ENCODE peak calls at places on chromosomes 12 and 14, in seven cellular contexts. W is heart left ventricle, G is gastrocnemius medialis, H is stomach, C is uterus, B is WERI-Rb-1, R is transverse colon. I is an unnamed sample. For H3K36me3, the result is how much of the 10 kb centered on the place peaks cover.

GRCh38 chr12:452667-453210 is 7.0 kb upstream of the B4GALNT3 start:
- DNase-seq in R (peak), G (no peak), W (peak), C (no peak), H (peak), B (peak), I (no peak)

GRCh38 chr12:113860950-113861349 is 105.2 kb downstream of the RBM19 start:
- DNase-seq in C (no peak), R (no peak), W (peak), B (no peak), H (no peak), G (no peak), I (peak)

GRCh38 chr14:100056964-100057817 is 8.0 kb upstream of the EVL start:
- DNase-seq in C (no peak), H (no peak), W (no peak), G (no peak), R (no peak), B (no peak), I (no peak)

GRCh38 chr12:124109760-124110159 is 136.7 kb downstream of the ZNF664 start:
- DNase-seq in R (no peak), H (peak), C (no peak), G (no peak), W (no peak), B (no peak), I (peak)

GRCh38 chr12:130419116-130419515 is 81.4 kb downstream of the PIWIL1 start:
- DNase-seq in H (no peak), R (no peak), G (no peak), W (no peak), C (no peak), B (no peak), I (peak)

GRCh38 chr12:34289431-34290190 is 267.3 kb downstream of the ALG10 start:
- DNase-seq in B (no peak), R (peak), G (no peak), C (peak), W (peak), H (no peak), I (peak)

GRCh38 chr14:95261616-95262510 is 57.8 kb downstream of the CLMN start:
- DNase-seq in H (no peak), G (peak), R (no peak), C (no peak), W (no peak), B (no peak), I (no peak)

GRCh38 chr14:94003397-94003796 is 6.3 kb downstream of the CCDC197 start:
- DNase-seq in C (no peak), B (no peak), R (no peak), W (no peak), H (no peak), G (no peak), I (no peak)

GRCh38 chr12:50242751-50243191 is 40.5 kb downstream of the LIMA1 start:
- DNase-seq in G (no peak), C (no peak), W (no peak), B (no peak), H (no peak), R (no peak), I (no peak)

GRCh38 chr14:102776761-102777710 is at the start of gene TRAF3:
- DNase-seq in B (peak), G (no peak), H (peak), W (peak), C (peak), R (peak), I (peak)

GRCh38 chr12:120844768-120845449 is 59.2 kb downstream of the SPPL3 start:
- DNase-seq in H (no peak), G (no peak), C (no peak), R (no peak), B (no peak), W (no peak), I (no peak)

GRCh38 chr14:74940956-74941565 is 14.3 kb downstream of the PGF start:
- DNase-seq in C (no peak), W (peak), H (no peak), G (no peak), B (no peak), R (no peak), I (no peak)

GRCh38 chr12:44873898-44874297 is 2.2 kb downstream of the NELL2 start:
- DNase-seq in H (no peak), C (no peak), R (no peak), B (no peak), W (no peak), G (no peak), I (no peak)

GRCh38 chr12:56993346-56993745 is 13.0 kb downstream of the ZBTB39 start:
- DNase-seq in R (no peak), C (no peak), G (no peak), B (no peak), H (no peak), W (no peak), I (peak)

GRCh38 chr12:3728686-3729085 is 24.2 kb downstream of the CRACR2A start:
- DNase-seq in C (no peak), H (peak), R (no peak), W (no peak), B (no peak), G (no peak), I (no peak)

GRCh38 chr14:35297677-35298076 is 5.5 kb downstream of the PSMA6 start:
- DNase-seq in W (no peak), R (no peak), H (no peak), G (no peak), C (no peak), B (no peak), I (no peak)

GRCh38 chr14:35299708-35300107 is 7.5 kb downstream of the PSMA6 start:
- DNase-seq in G (no peak), R (no peak), W (no peak), B (no peak), C (no peak), H (no peak), I (no peak)

GRCh38 chr14:35302211-35302528 is 10.0 kb downstream of the PSMA6 start:
- DNase-seq in G (no peak), B (no peak), W (no peak), R (no peak), H (no peak), C (no peak), I (no peak)

GRCh38 chr14:35301334-35302210 is 9.4 kb downstream of the PSMA6 start:
- DNase-seq in W (no peak), G (peak), C (no peak), H (no peak), R (no peak), B (no peak), I (no peak)

GRCh38 chr14:35300228-35300627 is 8.0 kb downstream of the PSMA6 start:
- DNase-seq in R (no peak), H (no peak), W (no peak), B (no peak), C (no peak), G (no peak), I (no peak)
- H3K36me3 ChIP-seq in R (under half), H (under half), W (under half), B (under half), C (under half), G (under half), I (half or more)

DNA sequence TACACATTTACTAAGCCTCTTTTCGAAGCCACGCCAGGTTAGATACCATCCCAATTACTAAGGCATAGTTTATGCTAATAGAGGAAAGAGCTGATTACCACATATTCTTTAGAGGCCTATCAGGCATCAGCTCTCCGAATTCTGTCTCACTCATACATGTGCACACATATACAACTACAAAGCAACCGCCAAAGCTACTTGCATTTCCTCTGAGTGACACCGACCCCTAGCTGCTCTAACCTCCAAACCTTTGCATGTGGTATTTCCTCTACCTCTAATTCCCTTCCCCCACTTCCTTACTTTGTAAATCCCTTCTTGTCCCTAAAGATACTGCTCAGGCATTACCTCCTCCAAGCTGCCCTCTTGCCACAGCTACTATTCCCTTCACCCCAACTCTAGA is 107.2 kb downstream of the DUSP6 start:
- DNase-seq in B (no peak), R (no peak), W (no peak), G (no peak), H (no peak), C (no peak), I (peak)
- H3K4me3 ChIP-seq in B (no peak), R (no peak), W (no peak), G (no peak), H (no peak), C (no peak), I (no peak)

DNA sequence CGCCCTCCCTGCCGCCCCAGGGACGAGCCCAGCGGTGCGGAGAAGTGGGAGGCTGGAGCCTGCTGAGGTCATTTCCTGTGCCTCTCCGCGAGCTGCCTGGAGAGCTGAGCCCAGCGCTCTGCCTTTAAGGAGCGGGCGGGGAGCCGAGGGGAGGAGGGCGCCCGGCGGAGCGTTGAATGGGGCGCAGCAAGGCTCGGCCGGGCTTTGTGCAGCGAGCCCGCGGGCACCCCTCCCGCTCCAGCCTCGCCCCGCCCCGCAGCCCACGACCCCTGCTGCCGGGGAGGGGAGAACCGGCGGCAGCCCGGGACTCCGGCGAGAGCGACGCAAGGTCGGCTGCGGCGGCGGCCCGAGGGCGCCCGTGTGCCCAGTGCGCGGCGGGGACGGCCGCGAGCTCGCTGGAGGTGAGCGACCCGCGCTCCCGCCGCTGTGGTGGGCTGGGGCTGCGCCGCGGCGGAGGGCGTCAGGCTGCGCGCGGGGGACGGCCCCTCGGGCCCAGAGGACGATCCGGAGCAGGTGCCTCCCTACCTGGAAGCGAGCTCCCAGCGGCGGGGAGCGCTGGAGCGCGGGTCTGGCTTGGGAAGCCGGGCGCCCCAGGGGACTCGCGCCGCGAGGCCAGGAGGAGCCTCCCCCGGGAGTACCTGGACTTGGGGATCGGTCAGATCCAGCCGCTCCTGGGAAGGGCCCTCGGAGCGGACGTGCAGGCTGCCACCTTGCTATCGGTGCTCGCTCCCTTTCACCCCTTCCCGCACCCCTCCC is at the start of gene PLEKHH1:
- DNase-seq in R (peak), C (peak), G (peak), B (peak), H (peak), W (peak), I (peak)
- TF ChIP-seq CTCF in R (no peak), C (no peak), G (no peak), B (peak), H (no peak), W (no peak), I (peak)

GRCh38 chr12:109961201-109961600 is 35.0 kb downstream of the GIT2 start:
- DNase-seq in R (no peak), C (no peak), W (peak), B (no peak), H (no peak), G (no peak), I (no peak)

GRCh38 chr12:109961612-109962011 is 34.6 kb downstream of the GIT2 start:
- DNase-seq in W (no peak), C (no peak), H (no peak), B (no peak), R (no peak), G (no peak), I (no peak)

GRCh38 chr12:109959411-109960093 is 36.6 kb downstream of the GIT2 start:
- DNase-seq in H (no peak), W (no peak), B (no peak), C (no peak), R (no peak), G (no peak), I (no peak)

GRCh38 chr12:109962388-109962787 is 33.8 kb downstream of the GIT2 start:
- DNase-seq in B (peak), H (no peak), R (no peak), C (no peak), W (no peak), G (no peak), I (peak)

GRCh38 chr12:109958374-109958773 is 37.8 kb downstream of the GIT2 start:
- DNase-seq in W (no peak), G (no peak), R (no peak), C (no peak), H (no peak), B (no peak), I (no peak)
- H3K36me3 ChIP-seq in W (half or more), G (half or more), R (under half), C (under half), H (half or more), B (under half), I (half or more)

DNA sequence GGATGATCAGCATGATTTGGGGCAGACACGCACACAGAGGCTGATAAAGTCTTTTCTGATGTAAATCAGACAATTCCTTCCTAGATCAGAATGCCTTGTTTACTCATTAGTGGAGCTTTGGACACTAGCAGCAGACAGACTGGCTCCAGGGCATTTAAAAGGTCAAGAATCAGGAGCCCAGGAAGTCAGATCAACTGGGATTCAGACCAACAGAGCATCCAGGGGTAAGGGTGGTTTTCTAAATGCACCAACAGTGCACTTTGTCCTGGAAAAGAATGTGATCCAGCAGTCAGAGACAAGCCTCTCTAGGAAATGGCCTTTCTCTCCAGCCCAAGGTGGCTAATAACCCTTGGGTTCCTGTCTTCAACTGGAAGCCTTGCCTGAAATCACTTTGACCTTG is 405.3 kb downstream of the MED13L start:
- DNase-seq in B (no peak), H (no peak), R (no peak), W (no peak), G (no peak), C (no peak), I (peak)
- H3K4me3 ChIP-seq in B (no peak), H (no peak), R (no peak), W (no peak), G (no peak), C (no peak), I (no peak)

GRCh38 chr12:108518101-108518715 is 3.1 kb downstream of the FICD start:
- DNase-seq in B (no peak), H (no peak), G (no peak), C (no peak), R (no peak), W (no peak), I (peak)

GRCh38 chr12:108516511-108517275 is 1.6 kb downstream of the FICD start:
- DNase-seq in B (peak), W (no peak), G (no peak), H (no peak), R (no peak), C (no peak), I (peak)

GRCh38 chr12:108518716-108519496 is 3.8 kb downstream of the FICD start:
- DNase-seq in H (no peak), R (no peak), C (no peak), G (no peak), W (no peak), B (no peak), I (peak)

GRCh38 chr12:108517288-108518100 is 2.4 kb downstream of the FICD start:
- DNase-seq in W (no peak), B (no peak), R (no peak), G (no peak), C (no peak), H (no peak), I (peak)

DNA sequence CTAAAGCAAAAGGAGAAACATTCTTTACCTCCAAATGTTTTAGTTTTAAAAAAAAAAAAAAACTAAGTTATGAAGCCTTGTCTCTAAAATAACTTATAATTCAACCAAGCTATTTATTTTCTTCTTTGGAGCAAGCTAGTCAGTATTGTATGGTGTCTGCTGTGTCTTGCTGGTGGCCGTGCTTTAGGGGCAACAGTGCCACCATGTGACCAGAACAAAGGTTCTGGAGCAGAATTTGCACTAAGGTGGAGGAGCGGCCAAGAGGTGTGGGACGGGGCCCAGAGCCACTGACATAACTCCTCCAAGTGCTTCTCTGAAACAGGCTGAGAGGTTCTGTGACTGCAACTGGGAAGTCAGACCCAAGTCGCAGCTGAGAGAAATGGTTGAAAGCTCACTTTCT is 4.5 kb downstream of the FICD start:
- DNase-seq in B (no peak), G (no peak), R (no peak), H (no peak), W (no peak), C (no peak), I (peak)
- TF ChIP-seq CTCF in B (no peak), G (no peak), R (no peak), H (no peak), W (peak), C (no peak), I (peak)

GRCh38 chr12:24057920-24058476 is 108.5 kb upstream of the SOX5 start:
- DNase-seq in C (no peak), G (no peak), B (no peak), H (no peak), R (no peak), W (no peak), I (no peak)

GRCh38 chr12:24060089-24060488 is 110.6 kb upstream of the SOX5 start:
- DNase-seq in C (no peak), W (no peak), G (no peak), R (no peak), H (no peak), B (no peak), I (no peak)

GRCh38 chr12:24054411-24054810 is 104.9 kb upstream of the SOX5 start:
- DNase-seq in R (no peak), B (no peak), G (no peak), W (no peak), C (no peak), H (no peak), I (no peak)

GRCh38 chr12:24049771-24050170 is 100.3 kb upstream of the SOX5 start:
- DNase-seq in C (no peak), R (no peak), W (no peak), B (no peak), H (no peak), G (no peak), I (no peak)

GRCh38 chr12:24055747-24056146 is 106.3 kb upstream of the SOX5 start:
- DNase-seq in R (no peak), G (no peak), W (no peak), C (no peak), H (no peak), B (no peak), I (no peak)
- H3K36me3 ChIP-seq in R (under half), G (under half), W (under half), C (under half), H (under half), B (under half), I (under half)